ENCODE peak calls at places on chromosomes 1 and 21, in eight cellular contexts. M is ovary; J is stimulated activated CD8-positive, alpha-beta memory T cell treated with anti-CD3 and anti-CD28 coated beads, Interleukin-7, amount 100 ng/mL, for 1 hour; W is tibial artery; L is EL; K is left cardiac atrium; R is T-cell; C is transverse colon. N is an unnamed sample.

GRCh38 chr1:90417139-90417538 is 300.0 kb downstream of the BARHL2 start:
- DNase-seq in M (no peak), J (no peak), W (no peak), L (peak), K (no peak), R (no peak), C (no peak), N (no peak)

GRCh38 chr21:33478858-33479678 is 706 bp downstream of the TMEM50B start:
- DNase-seq in M (peak), J (no peak), W (no peak), L (peak), K (peak), R (no peak), C (peak), N (no peak)

GRCh38 chr1:20301463-20302092 is 10.9 kb downstream of the VWA5B1 start:
- DNase-seq in M (no peak), J (no peak), W (no peak), L (peak), K (no peak), R (no peak), C (no peak), N (no peak)

GRCh38 chr1:206557636-206558473 is 50.5 kb downstream of the RASSF5 start:
- DNase-seq in M (no peak), J (no peak), W (no peak), L (no peak), K (peak), R (no peak), C (no peak), N (no peak)

GRCh38 chr1:232477728-232478127 is 152.2 kb downstream of the SIPA1L2 start:
- DNase-seq in M (no peak), J (no peak), W (peak), L (peak), K (peak), R (no peak), C (no peak), N (no peak)

GRCh38 chr1:31626451-31627202 is 9.1 kb downstream of the HCRTR1 start:
- DNase-seq in M (peak), J (no peak), W (peak), L (peak), K (no peak), R (no peak), C (no peak), N (no peak)

GRCh38 chr21:27275294-27275927 is 308.5 kb upstream of the ADAMTS5 start:
- DNase-seq in M (no peak), J (no peak), W (no peak), L (peak), K (no peak), R (no peak), C (no peak), N (no peak)

GRCh38 chr21:44858291-44858690 is 15.2 kb downstream of the PTTG1IP start:
- DNase-seq in M (peak), J (no peak), W (no peak), L (no peak), K (no peak), R (no peak), C (no peak), N (no peak)

GRCh38 chr1:214603819-214604252 is 841 bp downstream of the CENPF start:
- DNase-seq in M (no peak), J (no peak), W (no peak), L (peak), K (no peak), R (no peak), C (no peak), N (no peak)

GRCh38 chr1:16249838-16250241 is 12.9 kb upstream of the CPLANE2 start:
- DNase-seq in M (peak), J (no peak), W (peak), L (peak), K (peak), R (no peak), C (peak), N (no peak)

GRCh38 chr1:60990719-60991100 is 91.7 kb upstream of the NFIA start:
- DNase-seq in M (no peak), J (no peak), W (no peak), L (no peak), K (no peak), R (no peak), C (no peak), N (no peak)

GRCh38 chr1:45769261-45769932 is 18.9 kb upstream of the IPP start:
- DNase-seq in M (no peak), J (no peak), W (no peak), L (no peak), K (no peak), R (no peak), C (no peak), N (no peak)

GRCh38 chr1:169427081-169427611 is at the start of gene CCDC181:
- DNase-seq in M (peak), J (no peak), W (peak), L (peak), K (peak), R (peak), C (peak), N (peak)

GRCh38 chr1:100671604-100672003 is 47.9 kb upstream of the VCAM1 start:
- DNase-seq in M (no peak), J (no peak), W (no peak), L (peak), K (no peak), R (no peak), C (no peak), N (no peak)